ENCODE peak calls at places on chromosomes 7 and 10, in five cellular contexts. One of them, this sample, is unnamed.

GRCh38 chr7:101923276-101923985 is 106.0 kb downstream of the CUX1 start:
- DNase-seq in Calu3: no peak
- DNase-seq in nephron progenitor cell: no peak
- DNase-seq in bronchial epithelial cell: no peak
- DNase-seq in kidney: no peak
- DNase-seq in this sample: no peak

GRCh38 chr7:131424219-131424822 is 96.6 kb downstream of the MKLN1 start:
- DNase-seq in Calu3: no peak
- DNase-seq in nephron progenitor cell: no peak
- DNase-seq in bronchial epithelial cell: peak; percentile 43
- DNase-seq in kidney: no peak
- DNase-seq in this sample: no peak

GRCh38 chr10:35420044-35420443 is 83.7 kb downstream of the CCNY start:
- DNase-seq in Calu3: no peak
- DNase-seq in nephron progenitor cell: no peak
- DNase-seq in bronchial epithelial cell: peak; percentile 74
- DNase-seq in kidney: no peak
- DNase-seq in this sample: no peak

GRCh38 chr10:69123306-69123746 is 652 bp upstream of the VPS26A start:
- DNase-seq in Calu3: no peak
- DNase-seq in nephron progenitor cell: peak; percentile 66
- DNase-seq in bronchial epithelial cell: peak; percentile 52
- DNase-seq in kidney: no peak
- DNase-seq in this sample: peak; percentile 73

GRCh38 chr10:14554091-14554842 is 220.4 kb downstream of the FAM107B start:
- DNase-seq in Calu3: peak; percentile 62
- DNase-seq in nephron progenitor cell: no peak
- DNase-seq in bronchial epithelial cell: peak; percentile 92
- DNase-seq in kidney: no peak
- DNase-seq in this sample: no peak

GRCh38 chr10:10520391-10521385 is 497.0 kb upstream of the CELF2 start:
- DNase-seq in Calu3: no peak
- DNase-seq in nephron progenitor cell: no peak
- DNase-seq in bronchial epithelial cell: no peak
- DNase-seq in kidney: no peak
- DNase-seq in this sample: no peak

GRCh38 chr10:33155720-33156638 is 178.5 kb downstream of the NRP1 start:
- DNase-seq in Calu3: peak; percentile 72
- DNase-seq in nephron progenitor cell: no peak
- DNase-seq in bronchial epithelial cell: peak; percentile 99
- DNase-seq in kidney: no peak
- DNase-seq in this sample: no peak

GRCh38 chr10:104150206-104150605 is 28.2 kb downstream of the SFR1 start:
- DNase-seq in Calu3: no peak
- DNase-seq in nephron progenitor cell: no peak
- DNase-seq in bronchial epithelial cell: peak; percentile 13
- DNase-seq in kidney: no peak
- DNase-seq in this sample: no peak

GRCh38 chr10:35424680-35425285 is 88.5 kb downstream of the CCNY start:
- DNase-seq in Calu3: no peak
- DNase-seq in nephron progenitor cell: no peak
- DNase-seq in bronchial epithelial cell: no peak
- DNase-seq in kidney: no peak
- DNase-seq in this sample: no peak

GRCh38 chr7:101882595-101883564 is 65.5 kb downstream of the CUX1 start:
- DNase-seq in Calu3: peak; percentile 74
- DNase-seq in nephron progenitor cell: peak; percentile 60
- DNase-seq in bronchial epithelial cell: peak; percentile 100
- DNase-seq in kidney: peak; percentile 90
- DNase-seq in this sample: peak; percentile 76

GRCh38 chr7:18361756-18362155 is 133.8 kb upstream of the HDAC9 start:
- DNase-seq in Calu3: no peak
- DNase-seq in nephron progenitor cell: peak; percentile 19
- DNase-seq in bronchial epithelial cell: peak; percentile 33
- DNase-seq in kidney: no peak
- DNase-seq in this sample: no peak

GRCh38 chr10:121338206-121338991 is 259.8 kb downstream of the FGFR2 start:
- DNase-seq in Calu3: no peak
- DNase-seq in nephron progenitor cell: no peak
- DNase-seq in bronchial epithelial cell: no peak
- DNase-seq in kidney: no peak
- DNase-seq in this sample: no peak

GRCh38 chr7:131034166-131034881 is 293.4 kb upstream of the MKLN1 start:
- DNase-seq in Calu3: no peak
- DNase-seq in nephron progenitor cell: no peak
- DNase-seq in bronchial epithelial cell: no peak
- DNase-seq in kidney: no peak
- DNase-seq in this sample: no peak

GRCh38 chr10:112369495-112370423 is 4.2 kb upstream of the ACSL5 start:
- DNase-seq in Calu3: no peak
- DNase-seq in nephron progenitor cell: no peak
- DNase-seq in bronchial epithelial cell: no peak
- DNase-seq in kidney: peak; percentile 68
- DNase-seq in this sample: peak; percentile 77

GRCh38 chr7:65924193-65924592 is 51.3 kb downstream of the VKORC1L1 start:
- DNase-seq in Calu3: no peak
- DNase-seq in nephron progenitor cell: no peak
- DNase-seq in bronchial epithelial cell: no peak
- DNase-seq in kidney: no peak
- DNase-seq in this sample: no peak

GRCh38 chr10:105473170-105473569 is 832.1 kb downstream of the SORCS3 start:
- DNase-seq in Calu3: no peak
- DNase-seq in nephron progenitor cell: no peak
- DNase-seq in bronchial epithelial cell: no peak
- DNase-seq in kidney: no peak
- DNase-seq in this sample: no peak

GRCh38 chr10:90857635-90858488 is at the start of gene HTR7:
- DNase-seq in Calu3: peak; percentile 60
- DNase-seq in nephron progenitor cell: peak; percentile 85
- DNase-seq in bronchial epithelial cell: no peak
- DNase-seq in kidney: peak; percentile 82
- DNase-seq in this sample: peak; percentile 40

GRCh38 chr10:110764378-110764777 is 107.3 kb upstream of the PDCD4 start:
- DNase-seq in Calu3: no peak
- DNase-seq in nephron progenitor cell: no peak
- DNase-seq in bronchial epithelial cell: peak; percentile 56
- DNase-seq in kidney: no peak
- DNase-seq in this sample: no peak

GRCh38 chr10:50222199-50222598 is 29.1 kb downstream of the ASAH2 start:
- DNase-seq in Calu3: no peak
- DNase-seq in nephron progenitor cell: no peak
- DNase-seq in bronchial epithelial cell: no peak
- DNase-seq in kidney: no peak
- DNase-seq in this sample: no peak

GRCh38 chr7:130614449-130614848 is 54.1 kb downstream of the COPG2 start:
- DNase-seq in Calu3: no peak
- DNase-seq in nephron progenitor cell: no peak
- DNase-seq in bronchial epithelial cell: peak; percentile 11
- DNase-seq in kidney: no peak
- DNase-seq in this sample: no peak

GRCh38 chr10:17062009-17062408 is 67.6 kb downstream of the CUBN start:
- DNase-seq in Calu3: no peak
- DNase-seq in nephron progenitor cell: no peak
- DNase-seq in bronchial epithelial cell: peak; percentile 85
- DNase-seq in kidney: no peak
- DNase-seq in this sample: no peak

GRCh38 chr10:44895280-44895679 is 15.9 kb upstream of the TMEM72 start:
- DNase-seq in Calu3: no peak
- DNase-seq in nephron progenitor cell: no peak
- DNase-seq in bronchial epithelial cell: no peak
- DNase-seq in kidney: no peak
- DNase-seq in this sample: no peak

GRCh38 chr7:26668821-26669220 is 195.6 kb downstream of the SKAP2 start:
- DNase-seq in Calu3: peak; percentile 39
- DNase-seq in nephron progenitor cell: no peak
- DNase-seq in bronchial epithelial cell: no peak
- DNase-seq in kidney: no peak
- DNase-seq in this sample: no peak

GRCh38 chr7:76241141-76241540 is 39.4 kb downstream of the SRRM3 start:
- DNase-seq in Calu3: no peak
- DNase-seq in nephron progenitor cell: no peak
- DNase-seq in bronchial epithelial cell: no peak
- DNase-seq in kidney: no peak
- DNase-seq in this sample: no peak

GRCh38 chr7:114082934-114083647 is 164.3 kb upstream of the PPP1R3A start:
- DNase-seq in Calu3: no peak
- DNase-seq in nephron progenitor cell: peak; percentile 78
- DNase-seq in bronchial epithelial cell: no peak
- DNase-seq in kidney: peak; percentile 71
- DNase-seq in this sample: peak; percentile 32

GRCh38 chr7:122847871-122848473 is 38.3 kb downstream of the CADPS2 start:
- DNase-seq in Calu3: no peak
- DNase-seq in nephron progenitor cell: no peak
- DNase-seq in bronchial epithelial cell: no peak
- DNase-seq in kidney: no peak
- DNase-seq in this sample: no peak

GRCh38 chr10:59708816-59709471 is 706 bp downstream of the SLC16A9 start:
- DNase-seq in Calu3: peak; percentile 42
- DNase-seq in nephron progenitor cell: peak; percentile 56
- DNase-seq in bronchial epithelial cell: no peak
- DNase-seq in kidney: peak; percentile 79
- DNase-seq in this sample: peak; percentile 85

GRCh38 chr7:122219253-122219865 is 75.3 kb upstream of the AASS start:
- DNase-seq in Calu3: peak; percentile 10
- DNase-seq in nephron progenitor cell: no peak
- DNase-seq in bronchial epithelial cell: peak; percentile 42
- DNase-seq in kidney: no peak
- DNase-seq in this sample: no peak

DNA sequence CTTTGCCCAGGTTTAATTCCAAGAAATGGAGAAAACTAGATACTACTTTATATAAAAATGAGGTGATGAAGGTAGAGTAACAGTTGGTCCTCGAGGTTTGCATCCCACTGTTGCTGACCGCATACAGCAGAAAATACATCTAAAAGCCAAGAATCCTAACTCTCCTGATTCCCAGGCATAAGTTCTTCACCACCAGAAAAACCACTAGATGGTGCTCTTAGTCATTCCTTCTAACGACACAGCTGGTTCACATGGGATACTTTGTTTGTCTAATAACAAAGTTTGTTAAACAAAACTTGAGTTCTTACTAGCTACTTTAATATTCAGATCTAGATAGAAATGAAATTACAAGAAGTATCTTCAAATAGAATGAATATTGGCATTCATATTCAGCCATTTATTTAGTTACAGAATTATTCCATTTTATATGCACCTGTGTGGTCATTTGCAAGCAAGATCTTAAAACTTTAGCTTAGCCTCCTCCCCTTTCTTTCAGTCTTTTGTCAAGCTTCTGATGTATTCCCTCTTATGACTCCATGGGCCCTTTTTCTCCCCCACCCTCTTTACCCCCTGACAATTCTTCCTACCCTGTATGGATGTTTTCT is 54.1 kb upstream of the CYP26C1 start:
- DNase-seq in Calu3: peak; percentile 10
- DNase-seq in nephron progenitor cell: peak; percentile 4
- DNase-seq in bronchial epithelial cell: peak; percentile 57
- DNase-seq in kidney: no peak
- DNase-seq in this sample: no peak
- TF ChIP-seq CTCF in Calu3: no peak
- TF ChIP-seq CTCF in nephron progenitor cell: peak; percentile 66
- TF ChIP-seq CTCF in bronchial epithelial cell: peak; percentile 56
- TF ChIP-seq CTCF in kidney: peak; percentile 43
- TF ChIP-seq CTCF in this sample: peak; percentile 21

DNA sequence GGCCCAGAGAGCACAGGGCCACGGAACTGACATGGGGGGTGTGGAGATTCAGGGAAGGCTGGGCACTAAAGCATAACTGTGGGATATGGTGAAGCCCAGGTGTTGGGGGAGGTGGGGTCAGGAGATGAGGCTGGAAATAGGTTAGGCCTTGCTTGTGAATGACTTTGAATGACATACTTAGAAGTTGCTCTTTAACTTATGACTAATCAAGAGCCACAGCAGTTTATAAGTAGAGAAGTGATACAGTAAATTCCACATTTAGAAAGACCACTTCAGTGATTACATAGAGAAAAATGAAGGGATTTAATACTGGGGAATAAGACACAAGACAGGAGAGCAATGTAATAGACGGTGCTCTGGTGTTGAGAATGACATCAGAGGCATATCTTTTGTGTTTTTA is 120.8 kb upstream of the SEC61G start:
- DNase-seq in Calu3: peak; percentile 40
- DNase-seq in nephron progenitor cell: no peak
- DNase-seq in bronchial epithelial cell: no peak
- DNase-seq in kidney: no peak
- DNase-seq in this sample: no peak
- TF ChIP-seq CTCF in Calu3: no peak
- TF ChIP-seq CTCF in nephron progenitor cell: no peak
- TF ChIP-seq CTCF in bronchial epithelial cell: no peak
- TF ChIP-seq CTCF in kidney: no peak
- TF ChIP-seq CTCF in this sample: no peak

GRCh38 chr7:49639068-49639593 is 134.3 kb upstream of the VWC2 start:
- DNase-seq in Calu3: no peak
- DNase-seq in nephron progenitor cell: no peak
- DNase-seq in bronchial epithelial cell: no peak
- DNase-seq in kidney: no peak
- DNase-seq in this sample: no peak

GRCh38 chr7:49638166-49638565 is 135.3 kb upstream of the VWC2 start:
- DNase-seq in Calu3: no peak
- DNase-seq in nephron progenitor cell: no peak
- DNase-seq in bronchial epithelial cell: no peak
- DNase-seq in kidney: no peak
- DNase-seq in this sample: no peak

GRCh38 chr7:49639808-49640207 is 133.6 kb upstream of the VWC2 start:
- DNase-seq in Calu3: no peak
- DNase-seq in nephron progenitor cell: no peak
- DNase-seq in bronchial epithelial cell: no peak
- DNase-seq in kidney: no peak
- DNase-seq in this sample: no peak

GRCh38 chr7:49631071-49631826 is 142.2 kb upstream of the VWC2 start:
- DNase-seq in Calu3: no peak
- DNase-seq in nephron progenitor cell: no peak
- DNase-seq in bronchial epithelial cell: no peak
- DNase-seq in kidney: no peak
- DNase-seq in this sample: no peak

GRCh38 chr7:49635800-49636199 is 137.6 kb upstream of the VWC2 start:
- DNase-seq in Calu3: no peak
- DNase-seq in nephron progenitor cell: no peak
- DNase-seq in bronchial epithelial cell: peak; percentile 1
- DNase-seq in kidney: no peak
- DNase-seq in this sample: no peak
- TF ChIP-seq CTCF in Calu3: no peak
- TF ChIP-seq CTCF in nephron progenitor cell: no peak
- TF ChIP-seq CTCF in bronchial epithelial cell: no peak
- TF ChIP-seq CTCF in kidney: no peak
- TF ChIP-seq CTCF in this sample: no peak

GRCh38 chr10:43421201-43421507 is 12.2 kb upstream of the HNRNPF start:
- DNase-seq in Calu3: no peak
- DNase-seq in nephron progenitor cell: no peak
- DNase-seq in bronchial epithelial cell: no peak
- DNase-seq in kidney: no peak
- DNase-seq in this sample: no peak

GRCh38 chr10:43417950-43418768 is 9.2 kb upstream of the HNRNPF start:
- DNase-seq in Calu3: no peak
- DNase-seq in nephron progenitor cell: no peak
- DNase-seq in bronchial epithelial cell: no peak
- DNase-seq in kidney: no peak
- DNase-seq in this sample: no peak

GRCh38 chr10:43419997-43420368 is 11.0 kb upstream of the HNRNPF start:
- DNase-seq in Calu3: no peak
- DNase-seq in nephron progenitor cell: no peak
- DNase-seq in bronchial epithelial cell: no peak
- DNase-seq in kidney: peak; percentile 79
- DNase-seq in this sample: no peak

GRCh38 chr10:43421519-43421918 is 12.5 kb upstream of the HNRNPF start:
- DNase-seq in Calu3: no peak
- DNase-seq in nephron progenitor cell: no peak
- DNase-seq in bronchial epithelial cell: peak; percentile 54
- DNase-seq in kidney: no peak
- DNase-seq in this sample: no peak

GRCh38 chr10:43420369-43421200 is 11.6 kb upstream of the HNRNPF start:
- DNase-seq in Calu3: peak; percentile 74
- DNase-seq in nephron progenitor cell: peak; percentile 67
- DNase-seq in bronchial epithelial cell: peak; percentile 64
- DNase-seq in kidney: peak; percentile 96
- DNase-seq in this sample: peak; percentile 96
- TF ChIP-seq CTCF in Calu3: no peak
- TF ChIP-seq CTCF in nephron progenitor cell: no peak
- TF ChIP-seq CTCF in bronchial epithelial cell: no peak
- TF ChIP-seq CTCF in kidney: no peak
- TF ChIP-seq CTCF in this sample: no peak

This sample was measured in left lung.